ENCODE peak calls at places on chromosomes 11 and 22, in seven cellular contexts. K is breast epithelium, D is stomach, E is upper lobe of left lung, S is GM23338, N is transverse colon, I is HL-60. J is an unnamed sample.
A peak's percentile ranks its signal among the peaks of the same experiment; 100 is the strongest.

GRCh38 chr11:78015878-78016277 is 7.2 kb downstream of the KCTD14 start:
- DNase-seq in N (no peak), D (no peak), S (no peak), I (no peak), K (no peak), E (no peak), J (no peak)

GRCh38 chr11:128022007-128022368 is 565.4 kb downstream of the ETS1 start:
- DNase-seq in E (no peak), D (no peak), N (no peak), S (no peak), I (no peak), K (no peak), J (no peak)

GRCh38 chr11:124075841-124076571 is 34.9 kb upstream of the OR10G7 start:
- DNase-seq in K (no peak), E (peak; percentile 86), N (peak; percentile 61), I (no peak), D (no peak), S (peak; percentile 60), J (no peak)

GRCh38 chr11:133681901-133682300 is 149.6 kb upstream of the OPCML start:
- DNase-seq in S (peak; percentile 55), E (no peak), D (no peak), N (no peak), I (no peak), K (no peak), J (no peak)

GRCh38 chr22:48431014-48431413 is 1396.7 kb downstream of the BRD1 start:
- DNase-seq in N (no peak), K (no peak), I (no peak), S (no peak), D (no peak), E (no peak), J (peak; percentile 41)

GRCh38 chr11:90229791-90230190 is 6.9 kb upstream of the CHORDC1 start:
- DNase-seq in N (no peak), I (no peak), D (no peak), K (no peak), E (no peak), S (no peak), J (no peak)

GRCh38 chr11:65087827-65088226 is 3.8 kb downstream of the ZFPL1 start:
- DNase-seq in I (no peak), E (peak; percentile 77), K (no peak), D (no peak), N (no peak), S (no peak), J (no peak)

GRCh38 chr11:64745523-64746328 is 1.8 kb upstream of the RASGRP2 start:
- DNase-seq in E (peak; percentile 96), S (peak; percentile 90), I (peak; percentile 81), N (peak; percentile 77), D (peak; percentile 58), K (peak; percentile 81), J (peak; percentile 90)

GRCh38 chr11:3159296-3160190 is 5.6 kb downstream of the OSBPL5 start:
- DNase-seq in E (peak; percentile 69), K (peak; percentile 81), N (peak; percentile 56), S (no peak), D (peak; percentile 65), I (no peak), J (no peak)

GRCh38 chr22:42364641-42365336 is 67.4 kb downstream of the NFAM1 start:
- DNase-seq in S (no peak), I (no peak), E (no peak), K (no peak), D (no peak), N (no peak), J (no peak)

GRCh38 chr11:17598700-17599459 is 51.8 kb downstream of the OTOG start:
- DNase-seq in I (peak; percentile 18), N (peak; percentile 67), S (peak; percentile 94), K (peak; percentile 20), E (no peak), D (peak; percentile 72), J (peak; percentile 76)

GRCh38 chr11:20114588-20114987 is 45.7 kb downstream of the DBX1 start:
- DNase-seq in N (no peak), E (no peak), K (no peak), I (no peak), S (no peak), D (no peak), J (no peak)

GRCh38 chr11:19890308-19890707 is 177.7 kb downstream of the NAV2 start:
- DNase-seq in K (no peak), D (no peak), N (no peak), E (no peak), I (no peak), S (no peak), J (no peak)

GRCh38 chr11:3177931-3178330 is 12.8 kb upstream of the OSBPL5 start:
- DNase-seq in E (no peak), D (no peak), N (no peak), I (no peak), S (no peak), K (no peak), J (no peak)

GRCh38 chr11:128790200-128790599 is 76.9 kb downstream of the KCNJ1 start:
- DNase-seq in N (no peak), K (peak; percentile 60), D (no peak), I (no peak), E (no peak), S (no peak), J (no peak)

DNA sequence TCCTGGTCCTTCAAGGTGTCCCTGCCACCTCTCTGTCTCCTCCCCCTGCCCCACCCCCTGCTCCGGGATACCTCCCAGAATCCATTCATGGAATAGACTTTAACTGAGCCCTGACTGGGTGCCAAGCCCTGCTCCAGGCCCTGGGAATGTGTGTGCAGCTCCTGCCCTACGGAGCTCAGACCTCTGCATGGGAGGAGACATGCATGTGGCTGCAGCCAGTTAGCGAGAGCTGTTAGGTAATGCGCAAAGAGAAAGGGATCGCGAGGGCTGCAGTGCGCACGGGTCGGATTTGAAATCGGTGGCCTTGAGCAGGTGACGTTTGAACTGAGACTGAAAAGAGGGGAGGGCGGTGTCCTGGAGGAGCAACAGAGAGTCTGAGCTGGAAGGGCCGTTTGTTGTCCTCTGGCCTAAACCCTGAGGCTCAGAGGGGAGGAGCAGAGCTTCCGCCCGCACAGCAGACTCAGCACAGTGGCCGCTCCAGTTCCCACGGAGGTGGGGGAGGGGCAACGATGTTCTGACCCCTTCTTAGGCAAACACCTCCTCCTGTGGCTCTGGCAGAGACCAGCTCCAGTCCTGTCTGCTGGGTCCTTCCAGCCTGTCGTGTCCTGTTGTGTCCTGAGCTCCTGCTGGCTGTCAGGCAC is 19.8 kb upstream of the LRRC10B start:
- DNase-seq in E (no peak), D (peak; percentile 74), N (peak; percentile 77), K (peak; percentile 71), S (peak; percentile 68), I (no peak), J (no peak)
- H3K4me3 ChIP-seq in E (no peak overlapping the region), D (peak overlapping the region; percentile 24), N (no peak overlapping the region), K (peak overlapping the region; percentile 41), S (peak overlapping the region; percentile 42), I (no peak overlapping the region), J (peak overlapping the region; percentile 10)

GRCh38 chr11:114108501-114109205 is 49.1 kb downstream of the ZBTB16 start:
- DNase-seq in D (no peak), S (no peak), I (no peak), E (no peak), K (no peak), N (no peak), J (no peak)

GRCh38 chr11:114111369-114112042 is 52.0 kb downstream of the ZBTB16 start:
- DNase-seq in S (no peak), K (no peak), I (no peak), D (no peak), N (no peak), E (no peak), J (no peak)

GRCh38 chr11:114109206-114110090 is 49.9 kb downstream of the ZBTB16 start:
- DNase-seq in S (no peak), N (no peak), I (no peak), D (no peak), K (no peak), E (no peak), J (no peak)

GRCh38 chr11:114110123-114110522 is 50.6 kb downstream of the ZBTB16 start:
- DNase-seq in K (no peak), S (no peak), D (no peak), N (no peak), E (no peak), I (no peak), J (no peak)

GRCh38 chr11:114110948-114111347 is 51.4 kb downstream of the ZBTB16 start:
- DNase-seq in D (peak; percentile 40), K (peak; percentile 39), N (no peak), I (no peak), S (no peak), E (no peak), J (no peak)
- H3K27ac ChIP-seq in D (peak overlapping the region; percentile 59), K (peak overlapping the region; percentile 86), N (peak overlapping the region; percentile 40), I (peak overlapping the region; percentile 61), S (no peak overlapping the region), E (peak overlapping the region; percentile 76), J (peak overlapping the region; percentile 87)

GRCh38 chr11:309558-309855 is 1.9 kb downstream of the IFITM2 start:
- DNase-seq in I (no peak), E (no peak), S (no peak), K (no peak), D (no peak), N (no peak), J (no peak)

GRCh38 chr11:315051-315481 is 1.2 kb downstream of the IFITM1 start:
- DNase-seq in I (no peak), K (no peak), N (no peak), D (no peak), S (no peak), E (no peak), J (no peak)

GRCh38 chr11:313304-313786 is 495 bp upstream of the IFITM1 start:
- DNase-seq in I (no peak), S (no peak), K (no peak), D (no peak), E (no peak), N (no peak), J (no peak)

GRCh38 chr11:313787-314547 is at the start of gene IFITM1:
- DNase-seq in D (no peak), S (peak; percentile 87), K (no peak), N (peak; percentile 62), E (no peak), I (no peak), J (no peak)

GRCh38 chr11:312092-312816 is 1.6 kb upstream of the IFITM1 start:
- DNase-seq in N (no peak), K (no peak), D (no peak), I (no peak), S (no peak), E (no peak), J (no peak)
- TF ChIP-seq POLR2AphosphoS5 in N (peak; percentile 28), K (no peak), D (no peak), I (no peak), S (no peak), E (no peak), J (no peak)

GRCh38 chr11:1303196-1303821 is 6.1 kb downstream of the TOLLIP start:
- DNase-seq in E (peak; percentile 65), S (peak; percentile 70), D (peak; percentile 57), N (peak; percentile 49), I (peak; percentile 22), K (peak; percentile 49), J (peak; percentile 74)

GRCh38 chr11:1305558-1306056 is 3.8 kb downstream of the TOLLIP start:
- DNase-seq in K (no peak), E (peak; percentile 79), N (no peak), S (no peak), D (peak; percentile 25), I (no peak), J (peak; percentile 63)

GRCh38 chr11:1303973-1304372 is 5.5 kb downstream of the TOLLIP start:
- DNase-seq in I (no peak), E (peak; percentile 41), D (peak; percentile 80), S (no peak), K (peak; percentile 49), N (peak; percentile 38), J (peak; percentile 73)

GRCh38 chr11:1305063-1305495 is 4.4 kb downstream of the TOLLIP start:
- DNase-seq in N (no peak), K (no peak), E (no peak), I (no peak), S (no peak), D (peak; percentile 24), J (peak; percentile 71)

GRCh38 chr11:1304376-1304775 is 5.1 kb downstream of the TOLLIP start:
- DNase-seq in S (no peak), D (peak; percentile 73), I (no peak), E (peak; percentile 84), K (no peak), N (peak; percentile 58), J (peak; percentile 55)
- H3K4me3 ChIP-seq in S (no peak overlapping the region), D (no peak overlapping the region), I (no peak overlapping the region), E (no peak overlapping the region), K (peak overlapping the region; percentile 22), N (no peak overlapping the region), J (no peak overlapping the region)